ENCODE peak calls at places on chromosomes 2 and 18, in six cellular contexts. A is HCT116, R is SK-N-SH, S is H1, H is HepG2, W is GM12878. F is an unnamed sample.

GRCh38 chr18:68796936-68797690 is 767 bp upstream of the CCDC102B start:
- DNase-seq in R (no peak), S (no peak), W (no peak), H (no peak), A (no peak), F (no peak)

GRCh38 chr2:15511686-15512085 is 49.4 kb downstream of the NBAS start:
- DNase-seq in W (no peak), S (no peak), H (no peak), R (no peak), A (no peak), F (no peak)

GRCh38 chr2:64018715-64019082 is 529 bp downstream of the VPS54 start:
- DNase-seq in S (peak; percentile 75), R (no peak), A (no peak), W (no peak), H (no peak), F (peak; percentile 47)

GRCh38 chr18:2920546-2921343 is 73.9 kb downstream of the EMILIN2 start:
- DNase-seq in A (no peak), W (no peak), H (no peak), R (no peak), S (no peak), F (no peak)

GRCh38 chr2:214874694-214875093 is 65.2 kb upstream of the BARD1 start:
- DNase-seq in W (no peak), A (no peak), S (no peak), H (no peak), R (no peak), F (no peak)

GRCh38 chr18:69383191-69383590 is 17.5 kb upstream of the DOK6 start:
- DNase-seq in A (no peak), H (no peak), R (no peak), S (no peak), W (no peak), F (no peak)

GRCh38 chr18:48529796-48530195 is 9.0 kb upstream of the CTIF start:
- DNase-seq in W (no peak), S (no peak), A (no peak), H (no peak), R (no peak), F (no peak)

GRCh38 chr2:128308284-128308731 is 10.4 kb downstream of the HS6ST1 start:
- DNase-seq in H (no peak), W (no peak), A (no peak), S (no peak), R (no peak), F (no peak)

GRCh38 chr2:161134547-161135518 is 25.4 kb upstream of the TANK start:
- DNase-seq in R (peak; percentile 16), W (no peak), A (peak; percentile 56), H (peak; percentile 66), S (no peak), F (no peak)

GRCh38 chr2:241771286-241772062 is 5.1 kb upstream of the GAL3ST2 start:
- DNase-seq in S (peak; percentile 52), A (no peak), W (no peak), R (peak; percentile 41), H (peak; percentile 83), F (no peak)

GRCh38 chr2:127580167-127581049 is 44.9 kb downstream of the MYO7B start:
- DNase-seq in R (no peak), S (peak; percentile 33), H (no peak), W (no peak), A (no peak), F (no peak)

DNA sequence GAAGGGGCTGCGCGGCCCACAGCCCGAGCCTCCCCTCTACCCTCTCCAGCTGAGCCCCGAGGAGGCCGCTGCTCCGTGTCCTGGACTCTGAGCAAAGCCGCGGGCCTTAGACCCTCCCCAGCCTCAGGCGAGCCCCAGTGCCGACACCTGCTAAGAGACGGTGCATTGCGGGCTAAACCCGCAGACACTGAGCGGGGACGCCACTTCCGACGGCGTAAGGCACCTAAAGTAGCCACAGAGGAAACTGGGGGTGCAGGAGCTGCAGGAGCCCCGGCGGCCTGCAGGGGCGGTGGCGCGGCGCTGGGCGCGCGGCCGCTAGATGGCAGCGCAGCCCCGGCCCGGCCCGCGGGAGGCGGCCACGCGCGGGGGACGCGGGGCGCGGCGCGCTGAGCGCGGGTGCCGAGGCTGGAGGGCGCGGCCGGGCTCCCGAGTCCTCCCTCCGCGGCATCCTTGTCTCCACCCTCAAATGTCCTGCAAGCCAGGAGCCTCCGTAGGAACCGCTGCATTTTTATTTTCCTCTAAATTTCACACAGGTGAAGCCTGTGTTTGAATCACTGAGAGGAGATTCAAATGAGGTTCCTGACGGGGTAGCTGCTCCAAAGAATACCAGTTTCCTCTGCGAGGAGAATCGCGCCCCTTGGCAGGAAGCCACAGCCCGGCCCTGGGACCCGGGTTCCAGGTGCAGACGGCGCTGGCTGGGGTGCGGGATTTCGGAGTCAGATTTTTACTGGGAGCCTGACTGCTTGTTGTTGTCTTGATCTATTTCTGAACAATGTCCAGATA is 650.5 kb downstream of the GALR1 start:
- DNase-seq in W (no peak), R (peak; percentile 89), S (peak; percentile 81), A (no peak), H (no peak), F (peak; percentile 74)
- TF ChIP-seq JUND in W (no peak), R (no peak), S (no peak), A (no peak), H (no peak), F (no peak)

DNA sequence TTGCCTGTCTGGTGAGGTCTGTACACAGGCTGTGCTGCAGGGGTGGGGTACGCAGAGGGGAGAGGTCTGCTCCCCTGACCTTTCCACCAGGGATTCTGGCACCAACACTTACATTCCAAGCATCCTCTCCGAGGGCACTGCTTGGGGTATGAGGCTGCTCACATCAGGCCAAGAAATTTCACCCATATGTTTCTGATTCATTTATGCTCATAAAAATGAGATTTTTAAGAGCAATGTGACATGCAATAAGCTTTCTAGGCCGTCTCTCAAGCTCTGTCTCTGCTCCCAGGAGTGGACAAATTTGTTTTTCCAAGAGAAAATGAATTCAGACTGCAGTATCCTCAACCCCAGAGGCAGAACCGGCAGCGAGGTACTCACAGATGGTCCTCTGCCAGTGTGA is 237.3 kb downstream of the INSIG2 start:
- DNase-seq in R (no peak), W (no peak), H (no peak), A (no peak), S (no peak), F (no peak)
- H3K27ac ChIP-seq in R (no peak overlapping the region), W (no peak overlapping the region), H (no peak overlapping the region), A (no peak overlapping the region), S (no peak overlapping the region), F (no peak overlapping the region)

DNA sequence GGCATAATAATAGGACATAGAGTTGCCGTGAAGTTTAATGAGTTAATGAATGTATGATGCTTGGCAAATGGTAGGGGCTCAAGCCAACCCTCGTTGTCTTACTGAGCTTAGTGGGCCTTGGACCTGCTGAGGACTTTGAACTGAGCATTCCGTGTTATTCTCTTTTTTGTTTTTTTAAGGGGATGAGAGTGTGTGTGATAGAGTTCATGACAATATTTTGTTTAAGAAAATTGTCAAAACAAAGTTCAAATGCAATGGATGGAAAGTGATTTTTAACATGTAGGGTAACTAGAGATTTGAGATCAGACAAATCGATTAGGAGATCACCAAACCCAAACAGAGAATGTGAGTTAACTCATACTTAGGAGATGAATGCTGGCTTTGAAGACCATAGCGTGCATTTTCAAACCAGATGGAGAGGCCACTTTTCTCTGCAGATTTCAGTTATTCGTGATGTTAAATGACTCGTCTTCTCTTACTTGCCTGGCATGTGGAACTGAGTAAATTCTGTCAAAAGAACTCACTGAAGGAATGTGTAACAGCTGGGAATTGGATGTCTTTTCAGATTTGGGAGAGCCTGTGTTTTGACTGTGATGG is 88.7 kb downstream of the NEDD4L start:
- DNase-seq in R (no peak), W (no peak), A (no peak), S (no peak), H (peak; percentile 55), F (no peak)
- TF ChIP-seq JUND in R (no peak), W (no peak), A (no peak), S (no peak), H (no peak), F (no peak)

GRCh38 chr18:77162580-77162979 is 30.0 kb upstream of the MBP start:
- DNase-seq in H (no peak), R (no peak), A (no peak), W (no peak), S (no peak), F (no peak)
- H3K27ac ChIP-seq in H (no peak overlapping the region), R (no peak overlapping the region), A (no peak overlapping the region), W (no peak overlapping the region), S (no peak overlapping the region), F (no peak overlapping the region)

GRCh38 chr2:234308814-234309195 is 188.1 kb downstream of the ARL4C start:
- DNase-seq in H (no peak), W (peak; percentile 71), A (no peak), S (no peak), R (no peak), F (no peak)
- TF ChIP-seq JUND in H (no peak), W (no peak), A (no peak), S (no peak), R (no peak), F (no peak)

GRCh38 chr2:219482674-219483405 is 15.9 kb upstream of the GMPPA start:
- DNase-seq in W (no peak), S (no peak), A (no peak), H (no peak), R (no peak), F (no peak)

GRCh38 chr2:219486424-219486959 is 12.2 kb upstream of the GMPPA start:
- DNase-seq in H (no peak), R (no peak), W (no peak), S (no peak), A (no peak), F (no peak)

GRCh38 chr2:219483451-219484342 is 15.0 kb upstream of the GMPPA start:
- DNase-seq in S (peak; percentile 72), A (no peak), R (no peak), H (no peak), W (no peak), F (no peak)

GRCh38 chr2:219484343-219485200 is 14.1 kb upstream of the GMPPA start:
- DNase-seq in A (no peak), H (no peak), W (no peak), R (no peak), S (peak; percentile 68), F (no peak)

DNA sequence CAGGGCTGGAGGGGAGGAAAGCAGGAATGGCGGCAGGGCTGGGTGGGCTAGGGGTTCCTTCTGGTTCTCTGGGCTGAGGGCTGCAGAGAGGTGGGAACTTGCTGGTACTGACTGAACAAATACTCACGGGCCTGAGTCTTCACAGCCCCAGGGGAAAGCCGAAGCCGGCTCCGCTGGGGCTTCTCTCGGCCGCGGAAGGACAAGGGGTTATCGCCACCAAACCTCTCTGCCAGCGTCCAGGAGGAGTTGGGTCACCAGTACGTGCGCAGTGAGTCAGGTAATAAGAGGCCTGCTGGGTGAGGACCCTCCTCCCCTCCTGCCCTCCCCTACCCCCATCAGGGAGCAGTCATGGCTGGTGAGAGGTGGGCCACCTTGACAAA is 13.5 kb upstream of the GMPPA start:
- DNase-seq in S (no peak), R (no peak), A (no peak), W (no peak), H (no peak), F (no peak)
- H3K27ac ChIP-seq in S (no peak overlapping the region), R (no peak overlapping the region), A (no peak overlapping the region), W (no peak overlapping the region), H (no peak overlapping the region), F (no peak overlapping the region)

DNA sequence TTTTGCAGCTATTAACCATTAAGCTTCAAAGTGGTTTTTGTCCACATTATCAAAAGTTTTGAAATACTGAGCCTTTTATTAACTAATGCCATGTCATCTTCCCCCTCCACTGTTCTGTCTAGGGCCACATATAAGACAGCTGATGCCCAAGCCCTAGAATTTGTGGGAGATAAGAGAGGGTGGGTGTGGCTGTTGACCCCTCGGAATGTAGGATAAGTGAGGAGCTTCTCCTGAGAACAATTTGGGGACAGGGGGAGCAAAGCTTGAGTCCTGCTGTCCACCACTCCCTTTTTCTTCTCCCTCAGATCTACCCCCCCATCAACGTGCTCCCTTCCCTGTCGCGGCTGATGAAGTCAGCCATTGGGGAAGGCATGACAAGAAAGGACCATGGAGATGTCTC is 14.3 kb upstream of the ANKRD53 start:
- DNase-seq in A (no peak), W (no peak), H (no peak), S (no peak), R (peak; percentile 20), F (no peak)
- TF ChIP-seq JUND in A (no peak), W (no peak), H (no peak), S (no peak), R (no peak), F (no peak)

F was measured in K562.